ENCODE peak calls at places on chromosomes 3 and 15, in ten cellular contexts. S is iris pigment epithelial cell; K is activated T-cell treated with anti-CD3 and anti-CD28 coated beads for 1 hour; O is activated CD8-positive, alpha-beta memory T cell treated with anti-CD3 and anti-CD28 coated beads, Interleukin-2, amount 10 ng/mL, durations not matched to agents 7 days and 5 days; D is fibroblast of villous mesenchyme; T is posterior cingulate gyrus; L is AG10803; X is effector memory CD8-positive, alpha-beta T cell; P is HTR-8/SVneo; V is cardiac muscle cell. W is an unnamed sample.

GRCh38 chr3:51436998-51437639 is 46.0 kb downstream of the RBM15B start:
- DNase-seq in T (no peak), X (no peak), V (no peak), D (no peak), S (peak), K (no peak), O (no peak), P (no peak), L (no peak), W (no peak)

GRCh38 chr15:48858401-48858800 is 19.5 kb upstream of the EID1 start:
- DNase-seq in D (peak), L (peak), S (peak), X (no peak), P (no peak), O (peak), K (no peak), T (no peak), V (no peak), W (peak)

GRCh38 chr3:108225221-108225620 is 3.0 kb upstream of the IFT57 start:
- DNase-seq in L (no peak), D (no peak), K (no peak), X (no peak), V (no peak), T (no peak), O (no peak), S (no peak), P (no peak), W (no peak)

GRCh38 chr3:120425877-120426276 is 24.9 kb downstream of the FSTL1 start:
- DNase-seq in X (no peak), V (no peak), S (peak), O (no peak), T (no peak), D (peak), L (peak), P (peak), K (no peak), W (peak)

GRCh38 chr3:126939347-126939735 is 43.6 kb upstream of the PLXNA1 start:
- DNase-seq in P (no peak), L (no peak), V (peak), O (no peak), K (no peak), D (no peak), S (no peak), X (no peak), T (no peak), W (no peak)

GRCh38 chr3:62665627-62666433 is 209.4 kb downstream of the CADPS start:
- DNase-seq in X (no peak), K (no peak), L (peak), O (peak), T (peak), P (peak), V (peak), S (peak), D (peak), W (peak)

GRCh38 chr3:13022348-13023250 is 50.6 kb downstream of the IQSEC1 start:
- DNase-seq in L (peak), V (peak), K (no peak), D (peak), X (no peak), P (peak), S (peak), T (no peak), O (no peak), W (peak)

GRCh38 chr3:175246766-175247165 is 387.6 kb downstream of the NAALADL2 start:
- DNase-seq in T (no peak), O (no peak), D (no peak), K (no peak), S (no peak), P (no peak), X (no peak), L (peak), V (no peak), W (no peak)

GRCh38 chr3:25384471-25384870 is 43.6 kb upstream of the RARB start:
- DNase-seq in P (no peak), O (no peak), S (no peak), X (no peak), K (no peak), T (no peak), L (no peak), D (no peak), V (no peak), W (no peak)

GRCh38 chr15:48834756-48835155 is 23.9 kb upstream of the CEP152 start:
- DNase-seq in X (no peak), P (no peak), S (no peak), K (no peak), V (no peak), L (no peak), O (no peak), T (no peak), D (no peak), W (no peak)

GRCh38 chr15:72269739-72270138 is 2.6 kb downstream of the PARP6 start:
- DNase-seq in S (no peak), P (no peak), K (no peak), L (no peak), X (no peak), D (no peak), O (no peak), V (no peak), T (no peak), W (no peak)

GRCh38 chr3:16427309-16427965 is 86.1 kb downstream of the RFTN1 start:
- DNase-seq in O (no peak), T (no peak), K (no peak), D (peak), L (peak), V (peak), P (peak), X (no peak), S (peak), W (peak)

GRCh38 chr15:62840518-62841268 is 201.9 kb upstream of the TPM1 start:
- DNase-seq in K (no peak), V (no peak), P (no peak), X (no peak), O (no peak), D (no peak), T (no peak), L (no peak), S (no peak), W (no peak)

GRCh38 chr3:10464068-10464434 is 41.3 kb downstream of the ATP2B2 start:
- DNase-seq in L (no peak), S (no peak), V (no peak), O (no peak), D (no peak), T (peak), P (no peak), X (no peak), K (no peak), W (no peak)

GRCh38 chr15:65579762-65580161 is 31.2 kb downstream of the INTS14 start:
- DNase-seq in L (no peak), P (no peak), D (no peak), V (no peak), S (no peak), X (no peak), T (no peak), K (no peak), O (no peak), W (no peak)

GRCh38 chr3:78497025-78497424 is 1270.8 kb downstream of the ROBO1 start:
- DNase-seq in P (no peak), V (peak), L (no peak), D (no peak), X (no peak), S (no peak), T (peak), O (no peak), K (no peak), W (no peak)

GRCh38 chr3:154758109-154758868 is 321.8 kb upstream of the MME start:
- DNase-seq in S (peak), K (no peak), X (no peak), T (no peak), L (peak), D (peak), V (peak), P (peak), O (no peak), W (peak)

GRCh38 chr3:188881954-188882641 is 289.7 kb upstream of the TPRG1 start:
- DNase-seq in D (peak), X (no peak), S (peak), P (peak), K (no peak), T (no peak), L (peak), O (no peak), V (no peak), W (peak)

GRCh38 chr3:10463191-10464067 is 42.0 kb downstream of the ATP2B2 start:
- DNase-seq in P (no peak), D (no peak), O (no peak), V (no peak), S (no peak), K (no peak), X (no peak), T (no peak), L (no peak), W (no peak)

GRCh38 chr3:74847093-74847492 is 232.6 kb upstream of the CNTN3 start:
- DNase-seq in D (no peak), V (no peak), T (no peak), L (no peak), O (no peak), P (no peak), X (no peak), K (no peak), S (no peak), W (no peak)

GRCh38 chr3:126431103-126431534 is 36.4 kb downstream of the CFAP100 start:
- DNase-seq in L (no peak), D (no peak), S (no peak), V (no peak), K (no peak), O (no peak), X (no peak), T (no peak), P (no peak), W (no peak)

GRCh38 chr15:69996842-69997478 is 100.8 kb downstream of the TLE3 start:
- DNase-seq in T (no peak), X (no peak), D (no peak), K (no peak), P (no peak), O (no peak), L (no peak), S (no peak), V (no peak), W (no peak)

GRCh38 chr3:1908651-1909445 is 189.8 kb upstream of the CNTN4 start:
- DNase-seq in X (no peak), P (no peak), O (no peak), V (no peak), L (no peak), S (no peak), K (no peak), D (no peak), T (no peak), W (no peak)

W was measured in fibroblast of mammary gland.